ENCODE peak calls at places on chromosome 9, in six cellular contexts. Y is endothelial cell of umbilical vein, F is GM12878, K is H54, E is A549, T is NB4. D is an unnamed sample.
A peak's percentile ranks its signal among the peaks of the same experiment; 100 is the strongest.

GRCh38 chr9:31745468-31745867 is 639.0 kb upstream of the ACO1 start:
- DNase-seq in Y (peak; percentile 46), E (no peak), T (no peak), K (no peak), F (no peak), D (no peak)

GRCh38 chr9:137027369-137028012 is 546 bp downstream of the ABCA2 start:
- DNase-seq in Y (no peak), E (no peak), K (peak; percentile 78), F (no peak), T (peak; percentile 50), D (no peak)

GRCh38 chr9:14153310-14153720 is 160.6 kb downstream of the NFIB start:
- DNase-seq in E (no peak), K (no peak), Y (peak; percentile 32), T (no peak), F (no peak), D (no peak)

GRCh38 chr9:22035591-22036011 is 26.5 kb upstream of the CDKN2B start:
- DNase-seq in F (no peak), Y (no peak), T (no peak), K (no peak), E (no peak), D (no peak)

GRCh38 chr9:133741716-133742115 is 3.6 kb upstream of the SARDH start:
- DNase-seq in K (no peak), T (no peak), E (no peak), F (no peak), Y (no peak), D (no peak)

GRCh38 chr9:29830815-29831214 is 2257.5 kb upstream of the C9orf72 start:
- DNase-seq in T (peak; percentile 58), Y (no peak), K (peak; percentile 2), F (no peak), E (peak; percentile 0), D (peak; percentile 17)

GRCh38 chr9:99130069-99130468 is 25.2 kb downstream of the TGFBR1 start:
- DNase-seq in T (peak; percentile 48), K (no peak), E (no peak), Y (no peak), F (peak; percentile 72), D (no peak)

GRCh38 chr9:96169488-96169887 is 132.5 kb downstream of the HSD17B3 start:
- DNase-seq in F (no peak), T (no peak), K (no peak), E (peak; percentile 87), Y (no peak), D (no peak)

GRCh38 chr9:5879419-5880181 is 11.1 kb upstream of the MLANA start:
- DNase-seq in Y (peak; percentile 37), T (peak; percentile 73), F (no peak), K (peak; percentile 56), E (peak; percentile 70), D (peak; percentile 55)

GRCh38 chr9:16960084-16960483 is 89.6 kb upstream of the BNC2 start:
- DNase-seq in Y (no peak), F (no peak), E (no peak), K (peak; percentile 21), T (peak; percentile 28), D (no peak)

GRCh38 chr9:134994926-134995791 is 77.4 kb upstream of the FCN1 start:
- DNase-seq in Y (no peak), E (no peak), F (no peak), K (no peak), T (no peak), D (no peak)

GRCh38 chr9:94666364-94667099 is 27.2 kb upstream of the FBP1 start:
- DNase-seq in F (no peak), T (no peak), Y (no peak), K (no peak), E (no peak), D (no peak)
- TF ChIP-seq POLR2A in F (no peak), T (no peak), Y (no peak), K (no peak), E (no peak), D (no peak)

GRCh38 chr9:89309608-89310485 is 1.1 kb upstream of the CKS2 start:
- DNase-seq in K (no peak), T (peak; percentile 30), F (no peak), Y (peak; percentile 37), E (no peak), D (peak; percentile 66)
- TF ChIP-seq POLR2A in K (no peak), T (peak; percentile 21), F (no peak), Y (peak; percentile 49), E (no peak), D (no peak)

GRCh38 chr9:128098017-128098935 is 29.3 kb downstream of the PTGES2 start:
- DNase-seq in T (peak; percentile 95), F (no peak), E (peak; percentile 92), K (peak; percentile 97), Y (peak; percentile 96), D (peak; percentile 87)
- TF ChIP-seq POLR2A in T (no peak), F (no peak), E (peak; percentile 90), K (peak; percentile 95), Y (peak; percentile 56), D (peak; percentile 53)

DNA sequence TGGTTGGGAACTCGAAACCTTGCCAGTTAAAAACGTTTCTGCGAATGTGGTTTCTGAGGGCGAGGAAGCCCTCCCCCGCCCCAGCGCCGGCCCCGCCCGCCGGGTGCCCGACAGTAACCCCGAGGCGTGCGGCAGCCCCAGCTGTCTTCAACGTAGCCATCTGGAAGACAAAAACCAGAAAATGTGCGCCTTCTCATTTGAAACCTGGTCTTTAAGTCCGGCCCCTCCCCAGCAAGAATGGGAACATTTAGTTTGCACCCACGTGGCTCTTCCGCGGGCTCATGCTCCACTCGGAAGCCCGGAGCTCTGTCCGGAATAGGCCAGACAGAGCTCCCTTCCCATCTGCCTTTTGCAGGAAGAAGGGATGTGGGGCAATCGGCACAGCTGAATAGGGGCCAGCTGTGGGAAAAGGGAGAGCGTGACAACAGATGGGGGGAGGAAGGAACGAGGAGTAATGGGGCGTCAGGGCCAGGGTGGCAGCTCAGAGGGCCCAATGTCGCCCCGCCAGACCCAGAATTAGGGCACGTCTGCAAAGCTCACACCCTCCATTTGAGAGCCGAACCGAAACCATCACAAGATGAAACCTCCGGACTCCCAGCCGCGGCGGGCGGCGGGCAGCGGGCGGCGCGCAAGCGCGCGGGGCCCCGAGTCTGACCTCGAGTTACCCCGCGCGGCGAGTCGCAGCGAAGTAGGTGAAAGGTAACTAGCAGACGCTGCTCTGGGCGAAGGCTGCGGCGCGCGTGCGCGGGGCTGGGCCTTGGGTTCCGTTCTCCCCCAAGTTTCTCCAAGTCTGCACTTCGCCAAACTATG is 63.4 kb upstream of the ABCA1 start:
- DNase-seq in F (peak; percentile 42), K (peak; percentile 93), E (peak; percentile 54), T (peak; percentile 96), Y (peak; percentile 83), D (peak; percentile 97)
- TF ChIP-seq POLR2A in F (no peak), K (peak; percentile 51), E (peak; percentile 20), T (peak; percentile 27), Y (peak; percentile 50), D (peak; percentile 53)

GRCh38 chr9:78033870-78034269 is 2.3 kb upstream of the GNAQ start:
- DNase-seq in F (no peak), E (no peak), T (no peak), Y (no peak), K (no peak), D (no peak)

GRCh38 chr9:78031271-78031825 is at the start of gene GNAQ:
- DNase-seq in E (peak; percentile 17), K (peak; percentile 48), T (peak; percentile 56), Y (no peak), F (no peak), D (peak; percentile 76)

GRCh38 chr9:78032599-78033457 is 1.2 kb upstream of the GNAQ start:
- DNase-seq in E (peak; percentile 20), K (no peak), Y (peak; percentile 40), F (no peak), T (peak; percentile 30), D (peak; percentile 49)

GRCh38 chr9:78030553-78031270 is 899 bp downstream of the GNAQ start:
- DNase-seq in E (no peak), F (no peak), Y (peak; percentile 53), T (peak; percentile 74), K (peak; percentile 61), D (peak; percentile 78)

GRCh38 chr9:78031826-78032598 is 401 bp upstream of the GNAQ start:
- DNase-seq in T (peak; percentile 96), F (no peak), K (peak; percentile 96), Y (peak; percentile 94), E (peak; percentile 72), D (peak; percentile 92)
- TF ChIP-seq POLR2A in T (peak; percentile 48), F (no peak), K (peak; percentile 76), Y (peak; percentile 59), E (peak; percentile 73), D (peak; percentile 90)

GRCh38 chr9:33506626-33507370 is 17.3 kb upstream of the ANKRD18B start:
- DNase-seq in K (no peak), E (no peak), T (no peak), F (no peak), Y (peak; percentile 94), D (peak; percentile 78)

GRCh38 chr9:33510264-33511183 is 13.5 kb upstream of the ANKRD18B start:
- DNase-seq in T (peak; percentile 84), K (no peak), E (peak; percentile 51), F (no peak), Y (peak; percentile 78), D (peak; percentile 85)
- TF ChIP-seq POLR2A in T (peak; percentile 92), K (peak; percentile 21), E (peak; percentile 82), F (peak; percentile 45), Y (peak; percentile 83), D (peak; percentile 84)

GRCh38 chr9:63816742-63817621 is 1468.0 kb downstream of the FOXD4L5 start:
- DNase-seq in E (no peak), K (no peak), F (peak; percentile 80), Y (peak; percentile 69), T (peak; percentile 67), D (no peak)

DNA sequence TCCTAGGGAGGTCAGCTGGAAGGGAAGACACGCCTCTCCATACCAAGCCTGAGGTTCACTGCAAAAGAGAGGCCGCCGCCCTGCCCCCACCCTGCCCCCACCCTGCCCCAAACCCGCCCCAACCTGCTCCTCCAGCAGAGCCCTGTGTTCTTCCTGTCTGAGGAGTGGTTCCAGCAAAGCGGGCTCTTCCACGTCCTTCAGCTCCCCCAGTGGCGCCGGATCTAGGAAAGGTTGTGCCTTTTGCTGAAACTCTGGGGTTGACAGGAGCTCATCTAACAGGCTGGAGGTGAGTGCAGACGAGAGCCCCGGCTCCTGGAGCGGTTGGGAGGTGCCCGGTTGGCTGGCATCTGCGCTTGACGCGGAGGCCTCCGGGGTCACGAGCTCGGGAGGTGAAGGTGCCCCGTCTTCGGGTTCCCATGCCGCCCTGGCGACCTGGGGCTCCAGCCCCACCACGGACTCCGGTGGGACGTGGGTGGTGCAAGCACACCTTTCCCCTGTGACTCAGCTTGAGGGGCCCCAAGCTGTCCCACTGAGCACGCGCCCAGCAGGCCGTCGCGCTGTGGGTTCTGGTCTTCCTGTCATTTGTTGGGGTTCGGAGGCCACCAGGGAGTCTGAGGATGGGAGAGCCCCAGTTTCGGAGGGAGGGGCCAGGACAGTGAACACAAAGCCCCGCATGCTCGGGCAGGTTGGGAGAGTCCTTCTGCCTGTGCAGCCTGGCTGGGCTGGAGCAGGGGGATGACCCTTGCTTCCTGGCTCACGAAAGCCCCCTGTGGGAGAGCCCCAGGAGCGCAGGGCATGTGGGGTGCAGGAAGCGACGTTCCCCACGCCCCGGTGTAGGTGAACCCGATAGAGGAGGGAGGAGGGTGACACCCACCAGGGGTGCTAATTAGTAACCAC is 1467.1 kb downstream of the FOXD4L5 start:
- DNase-seq in Y (peak; percentile 18), K (no peak), E (no peak), F (peak; percentile 75), T (peak; percentile 29), D (no peak)
- TF ChIP-seq POLR2A in Y (no peak), K (no peak), E (peak; percentile 4), F (peak; percentile 50), T (no peak), D (no peak)

GRCh38 chr9:35664531-35665470 is at the start of gene ARHGEF39:
- DNase-seq in E (peak; percentile 94), T (peak; percentile 86), F (no peak), Y (peak; percentile 81), K (peak; percentile 76), D (peak; percentile 90)
- TF ChIP-seq POLR2A in E (peak; percentile 65), T (peak; percentile 28), F (peak; percentile 83), Y (peak; percentile 24), K (peak; percentile 60), D (peak; percentile 84)

D was measured in erythroblast.